ENCODE peak calls at places on chromosomes 7 and 10, in six cellular contexts. I is H9, A is trophoblast cell, H is IMR-90, K is neuronal stem cell, X is H1. V is an unnamed sample.
A peak's percentile ranks its signal among the peaks of the same experiment; 100 is the strongest.

GRCh38 chr10:4051011-4051407 is 266.0 kb upstream of the KLF6 start:
- DNase-seq in I (no peak), A (peak; percentile 35), H (peak; percentile 58), K (no peak), X (no peak), V (peak; percentile 66)

GRCh38 chr7:127245582-127245981 is 7.2 kb downstream of the GRM8 start:
- DNase-seq in I (no peak), A (no peak), H (no peak), K (no peak), X (no peak), V (no peak)

GRCh38 chr10:88392222-88392621 is 190.9 kb downstream of the RNLS start:
- DNase-seq in I (no peak), A (no peak), H (no peak), K (no peak), X (no peak), V (no peak)

GRCh38 chr7:14896461-14896860 is 6.1 kb downstream of the DGKB start:
- DNase-seq in I (no peak), A (no peak), H (no peak), K (no peak), X (no peak), V (no peak)

GRCh38 chr7:108455833-108456677 is at the start of gene NRCAM:
- DNase-seq in I (peak; percentile 94), A (peak; percentile 38), H (no peak), K (peak; percentile 85), X (peak; percentile 80), V (peak; percentile 39)

GRCh38 chr7:125563557-125563956 is 633.9 kb upstream of the POT1 start:
- DNase-seq in I (no peak), A (no peak), H (no peak), K (no peak), X (no peak), V (no peak)

GRCh38 chr7:155166673-155167370 is 96.7 kb downstream of the HTR5A start:
- DNase-seq in I (no peak), A (peak; percentile 96), H (peak; percentile 46), K (no peak), X (no peak), V (peak; percentile 5)

GRCh38 chr10:72794260-72794659 is 99.3 kb upstream of the OIT3 start:
- DNase-seq in I (no peak), A (no peak), H (peak; percentile 47), K (no peak), X (no peak), V (peak; percentile 28)

GRCh38 chr10:69685802-69686585 is 55.9 kb downstream of the FAM241B start:
- DNase-seq in I (no peak), A (peak; percentile 65), H (peak; percentile 20), K (no peak), X (no peak), V (no peak)

GRCh38 chr7:15932318-15932717 is 245.8 kb upstream of the MEOX2 start:
- DNase-seq in I (no peak), A (no peak), H (no peak), K (no peak), X (no peak), V (no peak)

GRCh38 chr10:51918451-51918850 is 219.1 kb upstream of the CSTF2T start:
- DNase-seq in I (no peak), A (peak; percentile 12), H (no peak), K (no peak), X (no peak), V (no peak)

GRCh38 chr7:114923403-114923713 is 1.5 kb downstream of the MDFIC start:
- DNase-seq in I (no peak), A (no peak), H (no peak), K (no peak), X (no peak), V (no peak)

GRCh38 chr10:124059552-124059951 is 33.8 kb downstream of the CHST15 start:
- DNase-seq in I (no peak), A (no peak), H (no peak), K (no peak), X (no peak), V (no peak)

GRCh38 chr10:60732240-60733188 is 45.8 kb upstream of the CDK1 start:
- DNase-seq in I (peak; percentile 48), A (peak; percentile 30), H (no peak), K (no peak), X (no peak), V (peak; percentile 26)

GRCh38 chr7:117061751-117062150 is 108.5 kb downstream of the ST7 start:
- DNase-seq in I (no peak), A (no peak), H (peak; percentile 80), K (no peak), X (no peak), V (no peak)

GRCh38 chr7:127897704-127898454 is 133.4 kb downstream of the LRRC4 start:
- DNase-seq in I (no peak), A (no peak), H (peak; percentile 62), K (no peak), X (no peak), V (no peak)

GRCh38 chr7:108222236-108222892 is 92.2 kb upstream of the LAMB4 start:
- DNase-seq in I (peak; percentile 41), A (peak; percentile 74), H (peak; percentile 43), K (no peak), X (no peak), V (peak; percentile 40)

GRCh38 chr10:117221156-117221711 is 19.7 kb upstream of the SLC18A2 start:
- DNase-seq in I (peak; percentile 91), A (peak; percentile 5), H (peak; percentile 1), K (no peak), X (no peak), V (no peak)

GRCh38 chr7:47266131-47266706 is 315.7 kb downstream of the TNS3 start:
- DNase-seq in I (peak; percentile 68), A (peak; percentile 82), H (peak; percentile 68), K (peak; percentile 60), X (peak; percentile 36), V (peak; percentile 83)

GRCh38 chr10:11742009-11742778 is at the start of gene ECHDC3:
- DNase-seq in I (peak; percentile 68), A (peak; percentile 64), H (no peak), K (peak; percentile 26), X (no peak), V (peak; percentile 7)

GRCh38 chr7:76356823-76357222 is 2.0 kb downstream of the YWHAG start:
- DNase-seq in I (no peak), A (peak; percentile 90), H (peak; percentile 61), K (no peak), X (no peak), V (peak; percentile 69)

GRCh38 chr10:43958071-43958432 is 309.4 kb upstream of the ZNF32 start:
- DNase-seq in I (no peak), A (no peak), H (no peak), K (no peak), X (no peak), V (no peak)

GRCh38 chr7:134451656-134452055 is 7.2 kb downstream of the AKR1B1 start:
- DNase-seq in I (no peak), A (no peak), H (no peak), K (no peak), X (no peak), V (no peak)

GRCh38 chr7:101724957-101725356 is 92.5 kb upstream of the CUX1 start:
- DNase-seq in I (no peak), A (no peak), H (no peak), K (no peak), X (no peak), V (no peak)

GRCh38 chr7:101723835-101724234 is 93.6 kb upstream of the CUX1 start:
- DNase-seq in I (no peak), A (no peak), H (no peak), K (no peak), X (no peak), V (no peak)

GRCh38 chr7:101728128-101728527 is 89.3 kb upstream of the CUX1 start:
- DNase-seq in I (no peak), A (no peak), H (no peak), K (no peak), X (no peak), V (no peak)

GRCh38 chr7:101727184-101727583 is 90.2 kb upstream of the CUX1 start:
- DNase-seq in I (no peak), A (no peak), H (no peak), K (no peak), X (no peak), V (no peak)

DNA sequence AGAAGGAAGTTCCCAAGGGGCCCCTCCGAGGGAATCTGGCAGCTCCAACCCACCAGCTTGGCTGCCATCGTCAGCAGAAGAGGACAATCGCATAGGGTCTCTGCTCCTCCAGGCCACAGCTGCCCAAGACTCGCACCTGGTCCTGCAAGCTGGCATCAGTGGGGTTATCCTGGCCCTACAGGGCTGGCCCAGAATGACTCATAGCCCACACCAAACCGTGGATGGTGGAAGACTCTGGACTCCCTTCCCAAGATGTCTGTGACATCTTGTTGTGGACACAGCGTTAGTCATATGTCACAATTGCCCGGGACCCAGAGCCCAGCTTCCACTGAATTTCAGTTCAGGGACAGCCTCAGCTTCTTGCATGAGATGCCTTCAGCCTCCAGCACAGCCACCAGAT is 91.5 kb upstream of the CUX1 start:
- DNase-seq in I (no peak), A (no peak), H (no peak), K (no peak), X (no peak), V (no peak)
- H3K4me1 ChIP-seq in I (no peaks in the 10 kb centered on the region), A (no peaks in the 10 kb centered on the region), H (peaks cover 10% of the 10 kb centered on the region), K (peaks cover 4% of the 10 kb centered on the region), X (no peaks in the 10 kb centered on the region), V (no peaks in the 10 kb centered on the region)

GRCh38 chr7:101978683-101979082 is 161.3 kb downstream of the CUX1 start:
- DNase-seq in I (no peak), A (peak; percentile 81), H (no peak), K (no peak), X (no peak), V (no peak)

GRCh38 chr7:101975046-101975445 is 157.6 kb downstream of the CUX1 start:
- DNase-seq in I (no peak), A (no peak), H (no peak), K (no peak), X (no peak), V (no peak)

GRCh38 chr7:101973130-101973529 is 155.7 kb downstream of the CUX1 start:
- DNase-seq in I (no peak), A (no peak), H (no peak), K (no peak), X (no peak), V (no peak)

GRCh38 chr7:101974365-101974764 is 156.9 kb downstream of the CUX1 start:
- DNase-seq in I (no peak), A (no peak), H (no peak), K (no peak), X (no peak), V (no peak)

GRCh38 chr7:101977249-101977648 is 159.8 kb downstream of the CUX1 start:
- DNase-seq in I (no peak), A (no peak), H (no peak), K (no peak), X (no peak), V (no peak)
- H4K91ac ChIP-seq in I (no peak overlapping the region), A (no peak overlapping the region), H (no peak overlapping the region), K (no peak overlapping the region), X (no peak overlapping the region), V (no peak overlapping the region)

GRCh38 chr7:9407816-9408215 is 974.4 kb downstream of the NXPH1 start:
- DNase-seq in I (no peak), A (peak; percentile 79), H (no peak), K (no peak), X (no peak), V (peak; percentile 60)
- H2BK120ac ChIP-seq in I (no peak overlapping the region), A (no peak overlapping the region), H (no peak overlapping the region), K (no peak overlapping the region), X (no peak overlapping the region), V (no peak overlapping the region)

DNA sequence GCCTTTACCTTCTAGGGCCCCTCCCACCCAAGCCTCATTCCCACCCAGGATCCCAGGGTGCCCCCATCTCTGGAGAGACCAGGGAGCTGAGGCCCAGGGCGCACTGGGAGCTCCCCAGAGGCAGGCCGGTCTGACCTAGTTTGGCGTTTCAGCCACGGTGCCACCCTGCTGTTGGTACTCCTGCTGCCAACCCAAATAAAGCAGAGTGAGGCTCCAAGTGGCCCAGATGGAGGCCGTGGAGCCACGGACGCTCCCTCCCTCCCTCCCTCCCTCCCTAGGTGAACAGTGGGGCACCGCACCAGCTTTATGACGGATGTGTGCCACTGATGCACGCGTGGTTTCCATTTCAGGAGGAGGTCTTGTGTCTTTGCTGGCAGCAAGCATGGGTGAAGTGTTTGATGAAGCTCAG is 1.8 kb downstream of the INPP5A start:
- DNase-seq in I (no peak), A (no peak), H (no peak), K (no peak), X (no peak), V (no peak)
- H3K4me1 ChIP-seq in I (no peaks in the 10 kb centered on the region), A (peaks cover 21% of the 10 kb centered on the region), H (peaks cover 24% of the 10 kb centered on the region), K (peaks cover 12% of the 10 kb centered on the region), X (peaks cover 41% of the 10 kb centered on the region), V (peaks cover 51% of the 10 kb centered on the region)